ENCODE peak calls at places on chromosomes 7 and 10, in seven cellular contexts. T, G, M, O, P, F and X are unnamed samples.

GRCh38 chr7:121163699-121164098 is 165.1 kb upstream of the WNT16 start:
- DNase-seq in T (no peak), G (no peak), M (no peak), O (no peak), P (no peak), F (no peak), X (no peak)

GRCh38 chr10:49279015-49279880 is 19.7 kb upstream of the C10orf71 start:
- DNase-seq in T (no peak), G (no peak), M (no peak), O (no peak), P (no peak), F (no peak), X (no peak)

GRCh38 chr7:35241884-35242283 is 12.0 kb downstream of the TBX20 start:
- DNase-seq in T (no peak), G (no peak), M (no peak), O (no peak), P (no peak), F (no peak), X (no peak)

GRCh38 chr10:49781247-49781646 is 19.1 kb upstream of the OGDHL start:
- DNase-seq in T (no peak), G (peak; percentile 42), M (no peak), O (no peak), P (no peak), F (no peak), X (no peak)

GRCh38 chr10:100873081-100873824 is 39.5 kb upstream of the SLF2 start:
- DNase-seq in T (no peak), G (no peak), M (no peak), O (no peak), P (no peak), F (no peak), X (no peak)

GRCh38 chr7:117458977-117459583 is 20.7 kb upstream of the CFTR start:
- DNase-seq in T (no peak), G (peak; percentile 47), M (peak; percentile 23), O (peak; percentile 39), P (no peak), F (peak; percentile 30), X (no peak)

GRCh38 chr7:83850037-83850619 is 201.2 kb upstream of the SEMA3E start:
- DNase-seq in T (no peak), G (peak; percentile 44), M (no peak), O (peak; percentile 7), P (no peak), F (no peak), X (no peak)

GRCh38 chr10:35577915-35578607 is 27.1 kb upstream of the GJD4 start:
- DNase-seq in T (no peak), G (peak; percentile 46), M (no peak), O (peak; percentile 10), P (no peak), F (no peak), X (no peak)

GRCh38 chr7:46544396-46545008 is 623.4 kb upstream of the IGFBP3 start:
- DNase-seq in T (peak; percentile 48), G (peak; percentile 90), M (peak; percentile 57), O (peak; percentile 75), P (no peak), F (no peak), X (no peak)

GRCh38 chr10:117477961-117478670 is 64.4 kb upstream of the EMX2 start:
- DNase-seq in T (no peak), G (peak; percentile 97), M (peak; percentile 36), O (peak; percentile 95), P (no peak), F (peak; percentile 29), X (no peak)

GRCh38 chr10:48612241-48612943 is 7.5 kb upstream of the ARHGAP22 start:
- DNase-seq in T (no peak), G (peak; percentile 71), M (no peak), O (no peak), P (no peak), F (no peak), X (no peak)

GRCh38 chr7:137120690-137121089 is 222.8 kb downstream of the PTN start:
- DNase-seq in T (no peak), G (peak; percentile 66), M (no peak), O (no peak), P (peak; percentile 20), F (no peak), X (no peak)

GRCh38 chr7:34823650-34824258 is 165.7 kb downstream of the NPSR1 start:
- DNase-seq in T (peak; percentile 8), G (peak; percentile 59), M (no peak), O (peak; percentile 64), P (peak; percentile 2), F (peak; percentile 68), X (no peak)

GRCh38 chr7:96120856-96121255 is 201.0 kb downstream of the SLC25A13 start:
- DNase-seq in T (no peak), G (peak; percentile 2), M (no peak), O (peak; percentile 4), P (no peak), F (no peak), X (no peak)

GRCh38 chr7:71267734-71268133 is 135.8 kb downstream of the GALNT17 start:
- DNase-seq in T (no peak), G (no peak), M (no peak), O (no peak), P (no peak), F (no peak), X (no peak)

GRCh38 chr7:122217125-122217524 is 73.1 kb upstream of the AASS start:
- DNase-seq in T (no peak), G (peak; percentile 29), M (no peak), O (peak; percentile 86), P (no peak), F (no peak), X (no peak)

GRCh38 chr7:117375380-117375779 is 51.9 kb downstream of the ASZ1 start:
- DNase-seq in T (no peak), G (peak; percentile 20), M (no peak), O (peak; percentile 12), P (no peak), F (no peak), X (no peak)

GRCh38 chr7:45400680-45401079 is 173.5 kb upstream of the ADCY1 start:
- DNase-seq in T (no peak), G (no peak), M (no peak), O (no peak), P (no peak), F (no peak), X (no peak)

GRCh38 chr10:75662715-75663114 is 231.3 kb downstream of the LRMDA start:
- DNase-seq in T (no peak), G (peak; percentile 48), M (peak; percentile 45), O (no peak), P (no peak), F (no peak), X (no peak)

GRCh38 chr7:45702751-45703150 is 128.6 kb downstream of the ADCY1 start:
- DNase-seq in T (no peak), G (no peak), M (no peak), O (no peak), P (no peak), F (no peak), X (no peak)

GRCh38 chr7:27239780-27240731 is 2.5 kb upstream of the EVX1 start:
- DNase-seq in T (no peak), G (no peak), M (no peak), O (no peak), P (no peak), F (no peak), X (no peak)
- H3K4me3 ChIP-seq in T (no peak overlapping the region), G (no peak overlapping the region), M (no peak overlapping the region), O (no peak overlapping the region), P (no peak overlapping the region), F (no peak overlapping the region), X (no peak overlapping the region)

DNA sequence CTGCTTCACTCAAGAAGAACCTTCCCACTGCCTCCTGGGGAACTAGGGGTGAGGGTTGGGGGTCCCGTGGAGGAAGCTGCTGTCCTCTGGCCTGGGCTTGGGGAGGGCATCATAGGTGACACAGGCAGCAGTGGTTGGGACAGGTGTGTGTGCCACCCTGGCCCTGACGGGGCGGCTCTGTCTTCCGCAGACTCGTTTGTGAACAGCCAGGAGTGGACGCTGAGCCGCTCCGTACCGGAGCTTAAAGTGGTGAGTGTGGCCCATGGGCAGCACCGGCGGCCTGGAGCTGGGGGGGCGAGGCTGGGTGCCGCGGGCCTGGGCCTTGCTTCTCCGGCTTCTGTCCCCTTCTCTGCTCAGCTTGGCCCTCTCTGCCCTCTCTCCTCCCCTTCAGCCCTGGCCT is 30.3 kb downstream of the AGAP3 start:
- DNase-seq in T (no peak), G (no peak), M (no peak), O (no peak), P (no peak), F (no peak), X (no peak)
- H3K4me3 ChIP-seq in T (no peak overlapping the region), G (no peak overlapping the region), M (no peak overlapping the region), O (peak overlapping the region; percentile 56), P (no peak overlapping the region), F (no peak overlapping the region), X (no peak overlapping the region)

GRCh38 chr7:131112431-131112830 is 215.2 kb upstream of the MKLN1 start:
- DNase-seq in T (no peak), G (no peak), M (no peak), O (no peak), P (no peak), F (no peak), X (no peak)

GRCh38 chr7:131110294-131111080 is 217.2 kb upstream of the MKLN1 start:
- DNase-seq in T (no peak), G (peak; percentile 77), M (no peak), O (no peak), P (no peak), F (no peak), X (no peak)

GRCh38 chr7:131109757-131110293 is 217.9 kb upstream of the MKLN1 start:
- DNase-seq in T (no peak), G (peak; percentile 94), M (no peak), O (peak; percentile 81), P (peak; percentile 85), F (peak; percentile 61), X (peak; percentile 75)

GRCh38 chr7:131111081-131111576 is 216.5 kb upstream of the MKLN1 start:
- DNase-seq in T (no peak), G (peak; percentile 87), M (no peak), O (peak; percentile 68), P (no peak), F (no peak), X (no peak)

DNA sequence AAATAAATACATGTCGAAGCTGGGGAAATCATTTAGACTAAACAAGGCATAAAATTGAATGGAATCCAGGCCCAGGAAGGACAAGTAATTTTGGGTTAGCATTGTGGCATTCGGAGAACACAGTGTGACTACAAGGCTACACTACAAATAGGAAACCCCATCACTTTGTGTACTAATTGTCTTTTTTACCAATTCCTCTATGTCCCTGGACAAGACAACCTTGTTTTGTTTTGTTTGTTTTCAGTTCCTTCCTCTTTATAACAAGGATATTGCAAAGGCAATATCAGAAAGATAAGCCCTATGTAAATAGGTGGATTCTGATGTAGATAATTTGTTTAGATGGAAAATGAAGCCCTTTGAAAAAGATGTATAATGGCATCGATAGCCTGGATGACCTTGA is 215.9 kb upstream of the MKLN1 start:
- DNase-seq in T (no peak), G (no peak), M (no peak), O (no peak), P (no peak), F (no peak), X (no peak)
- H3K4me3 ChIP-seq in T (no peak overlapping the region), G (peak overlapping the region; percentile 92), M (no peak overlapping the region), O (no peak overlapping the region), P (no peak overlapping the region), F (no peak overlapping the region), X (peak overlapping the region; percentile 88)

DNA sequence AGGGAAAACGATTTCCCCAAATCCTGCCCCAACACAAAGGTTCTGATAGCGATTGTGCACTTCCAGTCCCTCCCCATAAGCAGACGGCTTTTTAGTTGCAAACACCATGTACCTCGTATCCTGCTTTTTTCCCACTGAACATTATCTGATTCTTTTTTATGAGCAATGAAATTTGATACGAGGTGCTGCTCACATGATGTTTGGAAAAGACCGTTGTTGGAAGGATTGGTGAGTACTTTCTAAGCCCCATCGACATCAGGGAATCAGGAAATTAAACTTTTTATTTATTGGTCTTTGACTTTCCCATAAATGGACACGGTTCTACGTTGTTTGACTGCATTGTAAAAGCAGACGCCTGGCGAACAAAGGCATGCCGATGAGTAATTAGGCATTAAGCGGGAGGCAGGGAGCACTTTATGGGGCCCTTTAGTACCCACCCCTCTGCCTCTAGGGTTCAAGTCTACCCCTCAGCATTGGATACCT is 49.4 kb downstream of the TEX36 start:
- DNase-seq in T (no peak), G (no peak), M (no peak), O (peak; percentile 10), P (no peak), F (no peak), X (no peak)
- H3K4me3 ChIP-seq in T (no peak overlapping the region), G (no peak overlapping the region), M (no peak overlapping the region), O (no peak overlapping the region), P (no peak overlapping the region), F (no peak overlapping the region), X (no peak overlapping the region)